ENCODE peak calls at places on chromosome 20, in seven cellular contexts. E, N, V, U, P, K and D are unnamed samples.
A peak's percentile ranks its signal among the peaks of the same experiment; 100 is the strongest.

GRCh38 chr20:61935926-61936700 is 129.6 kb downstream of the TAF4 start:
- DNase-seq in E (no peak), N (no peak), V (no peak), U (peak; percentile 3), P (no peak), K (no peak), D (no peak)

GRCh38 chr20:34579191-34579661 is 20.7 kb downstream of the MAP1LC3A start:
- DNase-seq in E (no peak), N (no peak), V (peak; percentile 28), U (no peak), P (peak; percentile 85), K (peak; percentile 95), D (no peak)

GRCh38 chr20:51531141-51531710 is 11.3 kb downstream of the NFATC2 start:
- DNase-seq in E (peak; percentile 50), N (no peak), V (peak; percentile 76), U (no peak), P (no peak), K (peak; percentile 24), D (peak; percentile 74)

GRCh38 chr20:62884556-62884955 is 22.9 kb upstream of the TCFL5 start:
- DNase-seq in E (no peak), N (no peak), V (no peak), U (no peak), P (no peak), K (no peak), D (no peak)

GRCh38 chr20:62366370-62367135 is 559 bp downstream of the LAMA5 start:
- DNase-seq in E (no peak), N (peak; percentile 45), V (no peak), U (peak; percentile 76), P (no peak), K (no peak), D (no peak)

GRCh38 chr20:44911264-44911921 is 1.5 kb downstream of the PABPC1L start:
- DNase-seq in E (peak; percentile 18), N (peak; percentile 79), V (peak; percentile 69), U (peak; percentile 86), P (peak; percentile 68), K (peak; percentile 31), D (peak; percentile 11)

GRCh38 chr20:41352666-41353065 is 12.0 kb downstream of the LPIN3 start:
- DNase-seq in E (no peak), N (no peak), V (no peak), U (no peak), P (no peak), K (no peak), D (no peak)

GRCh38 chr20:12177657-12178293 is 260.1 kb downstream of the BTBD3 start:
- DNase-seq in E (no peak), N (no peak), V (no peak), U (no peak), P (peak; percentile 80), K (no peak), D (no peak)

GRCh38 chr20:35669681-35670080 is 5.0 kb upstream of the CPNE1 start:
- DNase-seq in E (no peak), N (no peak), V (no peak), U (no peak), P (no peak), K (no peak), D (no peak)

GRCh38 chr20:64156136-64156885 is 7.9 kb upstream of the MYT1 start:
- DNase-seq in E (no peak), N (no peak), V (no peak), U (peak; percentile 24), P (no peak), K (no peak), D (no peak)

GRCh38 chr20:59817406-59817805 is 116.0 kb downstream of the SYCP2 start:
- DNase-seq in E (no peak), N (no peak), V (no peak), U (no peak), P (no peak), K (no peak), D (no peak)

GRCh38 chr20:10642859-10643559 is 30.8 kb downstream of the JAG1 start:
- DNase-seq in E (no peak), N (no peak), V (no peak), U (no peak), P (no peak), K (no peak), D (no peak)

GRCh38 chr20:63014287-63014686 is 7.5 kb upstream of the BHLHE23 start:
- DNase-seq in E (no peak), N (no peak), V (no peak), U (no peak), P (no peak), K (no peak), D (no peak)

GRCh38 chr20:9374068-9374467 is 140.3 kb upstream of the LAMP5 start:
- DNase-seq in E (no peak), N (no peak), V (no peak), U (no peak), P (no peak), K (no peak), D (no peak)

GRCh38 chr20:53656653-53657288 is 63.1 kb upstream of the ZNF217 start:
- DNase-seq in E (no peak), N (no peak), V (no peak), U (no peak), P (no peak), K (peak; percentile 84), D (no peak)

GRCh38 chr20:11204926-11205768 is 531.3 kb upstream of the JAG1 start:
- DNase-seq in E (no peak), N (peak; percentile 50), V (peak; percentile 73), U (peak; percentile 48), P (peak; percentile 88), K (peak; percentile 75), D (no peak)

GRCh38 chr20:32205502-32206382 is 1.8 kb downstream of the PLAGL2 start:
- DNase-seq in E (no peak), N (peak; percentile 49), V (no peak), U (no peak), P (no peak), K (peak; percentile 62), D (no peak)

GRCh38 chr20:32208499-32209154 is 947 bp downstream of the POFUT1 start:
- DNase-seq in E (no peak), N (no peak), V (no peak), U (no peak), P (no peak), K (peak; percentile 36), D (no peak)

GRCh38 chr20:32204485-32205115 is 2.9 kb downstream of the PLAGL2 start:
- DNase-seq in E (no peak), N (no peak), V (no peak), U (no peak), P (no peak), K (no peak), D (no peak)

GRCh38 chr20:32206383-32207210 is 946 bp downstream of the PLAGL2 start:
- DNase-seq in E (no peak), N (peak; percentile 31), V (no peak), U (no peak), P (no peak), K (peak; percentile 33), D (no peak)

GRCh38 chr20:32207211-32207625 is 325 bp downstream of the PLAGL2 start:
- DNase-seq in E (no peak), N (peak; percentile 41), V (no peak), U (no peak), P (no peak), K (no peak), D (no peak)
- H3K4me1 ChIP-seq in E (peaks cover 28% of the 10 kb centered on the region), N (peaks cover 41% of the 10 kb centered on the region), V (peaks cover 6% of the 10 kb centered on the region), U (peaks cover 60% of the 10 kb centered on the region), P (peaks cover 64% of the 10 kb centered on the region), K (peaks cover 32% of the 10 kb centered on the region), D (peaks cover 61% of the 10 kb centered on the region)

GRCh38 chr20:57260065-57260958 is 6.1 kb downstream of the BMP7 start:
- DNase-seq in E (no peak), N (no peak), V (no peak), U (no peak), P (no peak), K (no peak), D (no peak)

GRCh38 chr20:57263127-57263609 is 3.3 kb downstream of the BMP7 start:
- DNase-seq in E (no peak), N (no peak), V (no peak), U (no peak), P (no peak), K (no peak), D (no peak)

GRCh38 chr20:57262244-57263126 is 4.0 kb downstream of the BMP7 start:
- DNase-seq in E (no peak), N (no peak), V (no peak), U (no peak), P (no peak), K (no peak), D (no peak)

GRCh38 chr20:57260959-57261357 is 5.5 kb downstream of the BMP7 start:
- DNase-seq in E (no peak), N (no peak), V (no peak), U (no peak), P (no peak), K (no peak), D (no peak)

DNA sequence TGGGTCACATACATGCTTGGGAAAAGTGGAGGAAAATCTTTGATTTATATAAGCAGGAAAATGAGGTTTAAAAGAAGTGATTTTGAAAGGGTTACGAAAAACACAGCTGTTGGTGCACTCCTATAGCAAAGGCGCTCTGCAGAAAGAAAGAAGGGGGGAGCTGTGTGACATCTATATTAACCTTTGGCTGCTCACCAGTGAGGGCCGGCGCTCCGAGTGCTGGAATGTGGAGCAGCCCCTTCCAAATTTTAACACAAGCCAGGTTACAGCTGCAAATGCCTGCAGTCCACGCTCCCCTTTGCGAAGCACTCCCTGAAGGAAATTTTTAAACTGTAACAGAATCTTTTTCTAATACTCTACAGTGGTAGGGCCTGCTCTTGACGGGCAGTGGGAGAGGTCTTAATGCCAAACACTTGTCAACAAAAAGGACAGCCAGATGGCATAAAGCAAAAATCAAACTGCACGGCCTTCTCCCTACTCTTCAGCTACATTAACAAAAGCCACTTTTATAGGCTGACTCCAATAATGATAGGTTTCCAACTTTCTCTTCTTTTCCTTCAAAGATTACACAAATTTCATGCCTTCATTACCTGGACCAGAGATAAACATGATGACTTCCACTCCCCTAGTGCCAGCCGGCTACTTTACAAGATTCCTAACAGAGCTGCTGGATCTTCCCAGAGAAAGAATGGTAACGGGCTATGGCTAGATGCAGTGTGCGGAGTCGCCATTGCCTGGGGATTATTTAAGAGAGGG is 4.8 kb downstream of the BMP7 start:
- DNase-seq in E (no peak), N (no peak), V (no peak), U (no peak), P (no peak), K (no peak), D (no peak)
- H3K4me1 ChIP-seq in E (no peaks in the 10 kb centered on the region), N (peaks cover 69% of the 10 kb centered on the region), V (no peaks in the 10 kb centered on the region), U (no peaks in the 10 kb centered on the region), P (peaks cover 3% of the 10 kb centered on the region), K (no peaks in the 10 kb centered on the region), D (no peaks in the 10 kb centered on the region)

GRCh38 chr20:48398506-48399449 is 429.0 kb downstream of the PREX1 start:
- DNase-seq in E (no peak), N (no peak), V (no peak), U (no peak), P (no peak), K (no peak), D (no peak)
- H3K4me1 ChIP-seq in E (no peaks in the 10 kb centered on the region), N (no peaks in the 10 kb centered on the region), V (no peaks in the 10 kb centered on the region), U (no peaks in the 10 kb centered on the region), P (no peaks in the 10 kb centered on the region), K (no peaks in the 10 kb centered on the region), D (no peaks in the 10 kb centered on the region)

GRCh38 chr20:32210206-32210605 is 2.5 kb downstream of the POFUT1 start:
- DNase-seq in E (no peak), N (no peak), V (no peak), U (no peak), P (no peak), K (peak; percentile 41), D (no peak)

GRCh38 chr20:32201977-32202363 is 5.6 kb downstream of the PLAGL2 start:
- DNase-seq in E (no peak), N (no peak), V (no peak), U (peak; percentile 59), P (no peak), K (peak; percentile 26), D (no peak)

GRCh38 chr20:32203556-32204484 is 3.7 kb downstream of the PLAGL2 start:
- DNase-seq in E (no peak), N (no peak), V (no peak), U (no peak), P (peak; percentile 50), K (peak; percentile 24), D (peak; percentile 35)

GRCh38 chr20:32207626-32208498 is at the start of the genes PLAGL2 and POFUT1:
- DNase-seq in E (peak; percentile 80), N (peak; percentile 92), V (peak; percentile 61), U (peak; percentile 94), P (peak; percentile 93), K (peak; percentile 97), D (peak; percentile 89)
- H3K4me1 ChIP-seq in E (peaks cover 28% of the 10 kb centered on the region), N (peaks cover 41% of the 10 kb centered on the region), V (peaks cover 6% of the 10 kb centered on the region), U (peaks cover 53% of the 10 kb centered on the region), P (peaks cover 63% of the 10 kb centered on the region), K (peaks cover 31% of the 10 kb centered on the region), D (peaks cover 57% of the 10 kb centered on the region)